ENCODE peak calls at places on chromosomes 7 and 10, in seven cellular contexts. O is choroid plexus epithelial cell, K is dorsolateral prefrontal cortex, H is fibroblast of the aortic adventitia, N is RWPE1, X is AG10803, G is endodermal cell. U is an unnamed sample.

GRCh38 chr10:83925133-83925532 is 214.2 kb upstream of the GHITM start:
- DNase-seq in N (no peak), O (no peak), H (no peak), X (no peak), G (peak; percentile 77), K (no peak), U (no peak)

GRCh38 chr7:123289200-123289599 is 89.4 kb upstream of the SLC13A1 start:
- DNase-seq in N (no peak), K (no peak), X (no peak), H (no peak), G (no peak), O (no peak), U (no peak)

GRCh38 chr7:68119411-68119810 is 1122.8 kb downstream of the TYW1 start:
- DNase-seq in H (no peak), G (no peak), O (no peak), N (no peak), K (no peak), X (no peak), U (no peak)

GRCh38 chr10:8576281-8576680 is 521.8 kb downstream of the GATA3 start:
- DNase-seq in N (no peak), X (no peak), K (no peak), H (no peak), G (no peak), O (no peak), U (no peak)

GRCh38 chr7:80481196-80481884 is 30.5 kb downstream of the GNAT3 start:
- DNase-seq in K (no peak), G (no peak), O (no peak), N (peak; percentile 46), H (peak; percentile 45), X (peak; percentile 9), U (no peak)

GRCh38 chr7:37342665-37343471 is 105.8 kb downstream of the ELMO1 start:
- DNase-seq in G (no peak), X (no peak), N (no peak), O (no peak), H (no peak), K (no peak), U (no peak)

GRCh38 chr7:64277630-64278029 is 36.1 kb upstream of the ZNF736 start:
- DNase-seq in G (no peak), N (no peak), X (no peak), O (no peak), K (no peak), H (no peak), U (no peak)

GRCh38 chr7:103445228-103446020 is 583 bp downstream of the SLC26A5 start:
- DNase-seq in G (peak; percentile 80), K (no peak), N (no peak), H (peak; percentile 4), X (no peak), O (peak; percentile 4), U (no peak)

GRCh38 chr10:121240556-121240955 is 357.7 kb downstream of the FGFR2 start:
- DNase-seq in X (no peak), G (no peak), O (no peak), K (no peak), H (no peak), N (no peak), U (no peak)

GRCh38 chr10:101965075-101965765 is 90.8 kb downstream of the ARMH3 start:
- DNase-seq in X (no peak), G (no peak), O (no peak), K (no peak), H (no peak), N (no peak), U (no peak)

GRCh38 chr7:44575054-44575453 is 1.3 kb upstream of the DDX56 start:
- DNase-seq in X (no peak), H (no peak), K (no peak), O (no peak), G (no peak), N (no peak), U (no peak)

GRCh38 chr7:44574286-44574872 is 671 bp upstream of the DDX56 start:
- DNase-seq in O (peak; percentile 14), H (no peak), N (no peak), G (no peak), X (no peak), K (no peak), U (peak; percentile 44)

GRCh38 chr7:44572771-44573170 is 937 bp downstream of the DDX56 start:
- DNase-seq in N (no peak), G (peak; percentile 32), K (no peak), H (no peak), X (no peak), O (no peak), U (no peak)

GRCh38 chr7:44573464-44574285 is at the start of gene DDX56:
- DNase-seq in G (peak; percentile 98), N (peak; percentile 96), K (peak; percentile 92), X (peak; percentile 89), O (peak; percentile 96), H (peak; percentile 95), U (peak; percentile 98)

DNA sequence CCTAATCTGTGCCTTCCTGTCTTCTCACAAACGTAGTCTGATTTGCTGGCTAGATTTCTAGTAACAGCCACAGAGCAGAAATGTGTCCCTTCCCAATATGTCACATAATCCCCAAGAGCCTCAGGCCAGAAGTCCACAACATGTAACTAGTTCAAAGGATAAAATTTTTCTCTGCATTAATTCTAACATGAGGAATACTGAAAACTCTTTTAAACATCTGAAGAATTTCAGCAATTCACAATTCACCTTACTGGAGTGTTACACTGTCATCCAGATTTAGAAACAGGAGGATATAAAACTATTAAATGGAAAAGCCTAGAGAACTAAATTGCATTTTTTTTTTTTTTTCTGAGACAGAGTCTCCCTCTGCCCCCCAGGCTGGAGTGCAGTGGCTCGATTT is 2.5 kb upstream of the DDX56 start:
- DNase-seq in O (no peak), N (no peak), K (no peak), H (no peak), X (no peak), G (no peak), U (no peak)
- TF ChIP-seq CTCF in O (no peak), N (no peak), K (no peak), H (no peak), X (no peak), G (no peak), U (no peak)

GRCh38 chr10:58781873-58782488 is 269.3 kb downstream of the BICC1 start:
- DNase-seq in O (peak; percentile 67), K (no peak), X (peak; percentile 62), N (peak; percentile 39), H (peak; percentile 72), G (no peak), U (no peak)
- TF ChIP-seq CTCF in O (peak; percentile 51), K (peak; percentile 75), X (peak; percentile 62), N (peak; percentile 71), H (peak; percentile 47), G (peak; percentile 80), U (peak; percentile 93)

GRCh38 chr10:114436941-114437340 is 32.6 kb upstream of the AFAP1L2 start:
- DNase-seq in G (no peak), N (no peak), K (no peak), H (no peak), O (no peak), X (no peak), U (no peak)

GRCh38 chr10:114441107-114441506 is 36.8 kb upstream of the AFAP1L2 start:
- DNase-seq in G (no peak), N (no peak), O (no peak), K (no peak), X (no peak), H (no peak), U (no peak)

GRCh38 chr10:114432704-114433103 is 28.4 kb upstream of the AFAP1L2 start:
- DNase-seq in K (no peak), O (peak; percentile 43), G (no peak), X (no peak), H (no peak), N (no peak), U (no peak)

GRCh38 chr10:114442115-114442630 is 37.9 kb upstream of the AFAP1L2 start:
- DNase-seq in H (no peak), N (no peak), X (no peak), K (no peak), G (peak; percentile 76), O (no peak), U (no peak)

GRCh38 chr10:114437456-114438292 is 33.4 kb upstream of the AFAP1L2 start:
- DNase-seq in K (no peak), O (peak; percentile 59), N (peak; percentile 53), G (peak; percentile 47), X (peak; percentile 21), H (peak; percentile 22), U (no peak)
- TF ChIP-seq CTCF in K (peak; percentile 39), O (peak; percentile 77), N (peak; percentile 31), G (peak; percentile 77), X (peak; percentile 69), H (peak; percentile 44), U (peak; percentile 82)

GRCh38 chr10:107544706-107545520 is 380.4 kb upstream of the SORCS1 start:
- DNase-seq in K (no peak), N (no peak), G (peak; percentile 53), H (no peak), X (no peak), O (peak; percentile 18), U (peak; percentile 75)
- TF ChIP-seq CTCF in K (no peak), N (no peak), G (peak; percentile 40), H (no peak), X (no peak), O (peak; percentile 27), U (no peak)

U was measured in chondrocyte.